ENCODE peak calls at places on chromosomes 3 and 15, in six cellular contexts. V is ELF-1; L is HT1080; O is fibroblast of lung; S is naive thymus-derived CD8-positive, alpha-beta T cell; I is GM23248. H is an unnamed sample.

GRCh38 chr3:126459763-126460127 is 15.9 kb downstream of the ZXDC start:
- DNase-seq in S (no peak), O (no peak), L (no peak), V (no peak), I (no peak), H (no peak)

GRCh38 chr3:16927485-16927884 is 42.7 kb downstream of the PLCL2 start:
- DNase-seq in L (no peak), O (no peak), S (no peak), I (no peak), V (no peak), H (no peak)

GRCh38 chr3:107899996-107900651 is 190.7 kb downstream of the CD47 start:
- DNase-seq in I (peak), V (no peak), S (no peak), O (peak), L (peak), H (no peak)

GRCh38 chr3:190826018-190826417 is 36.5 kb downstream of the GMNC start:
- DNase-seq in O (peak), V (no peak), L (no peak), S (no peak), I (no peak), H (no peak)

GRCh38 chr15:60758961-60759729 is 280.2 kb upstream of the ICE2 start:
- DNase-seq in V (no peak), L (peak), I (peak), S (no peak), O (peak), H (no peak)

GRCh38 chr3:102089904-102090492 is 240.7 kb downstream of the NFKBIZ start:
- DNase-seq in V (no peak), L (peak), I (peak), O (peak), S (no peak), H (no peak)

GRCh38 chr3:50320853-50321145 is 1.7 kb downstream of the HYAL2 start:
- DNase-seq in L (no peak), S (no peak), V (no peak), I (peak), O (no peak), H (no peak)

GRCh38 chr3:143001034-143001368 is 369 bp upstream of the U2SURP start:
- DNase-seq in L (no peak), V (no peak), S (no peak), O (no peak), I (no peak), H (peak)

GRCh38 chr3:183896610-183897009 is 11.9 kb upstream of the PARL start:
- DNase-seq in V (no peak), S (no peak), O (no peak), L (no peak), I (no peak), H (no peak)

GRCh38 chr15:62985768-62986167 is 56.8 kb upstream of the TPM1 start:
- DNase-seq in O (peak), I (no peak), S (no peak), L (peak), V (peak), H (no peak)

GRCh38 chr3:174596447-174596982 is 262.6 kb upstream of the NAALADL2 start:
- DNase-seq in V (no peak), S (no peak), I (no peak), O (no peak), L (no peak), H (no peak)

GRCh38 chr3:58588030-58588614 is 10.9 kb upstream of the FAM107A start:
- DNase-seq in O (peak), V (peak), S (no peak), I (peak), L (no peak), H (no peak)

GRCh38 chr3:129441215-129441614 is 1.2 kb downstream of the IFT122 start:
- DNase-seq in V (no peak), I (peak), O (no peak), S (no peak), L (no peak), H (no peak)

H was measured in substantia nigra.